ENCODE peak calls at places on chromosome 7, in ten cellular contexts. V is natural killer cell, H is NB4, N is AG09319, U is RWPE1, W is neural crest cell, Y is fibroblast of the aortic adventitia, E is nephron progenitor cell, G is IMR-90, O is tibial artery. F is an unnamed sample.

GRCh38 chr7:93715234-93715633 is 140.7 kb upstream of the CALCR start:
- DNase-seq in V (no peak), H (peak), N (peak), U (peak), W (peak), Y (peak), E (peak), G (peak), O (peak), F (peak)

GRCh38 chr7:98617960-98618418 is 904 bp downstream of the NPTX2 start:
- DNase-seq in V (no peak), H (no peak), N (no peak), U (no peak), W (no peak), Y (no peak), E (peak), G (no peak), O (no peak), F (no peak)

GRCh38 chr7:19030280-19030679 is 87.2 kb downstream of the TWIST1 start:
- DNase-seq in V (no peak), H (no peak), N (no peak), U (no peak), W (no peak), Y (peak), E (no peak), G (peak), O (no peak), F (no peak)

GRCh38 chr7:103343758-103344452 is 662 bp downstream of the DNAJC2 start:
- DNase-seq in V (peak), H (peak), N (no peak), U (peak), W (no peak), Y (peak), E (peak), G (peak), O (no peak), F (peak)

GRCh38 chr7:91852263-91852741 is 28.2 kb downstream of the MTERF1 start:
- DNase-seq in V (no peak), H (peak), N (no peak), U (no peak), W (no peak), Y (peak), E (no peak), G (peak), O (no peak), F (peak)

GRCh38 chr7:108684629-108685028 is 115.0 kb downstream of the DNAJB9 start:
- DNase-seq in V (no peak), H (no peak), N (no peak), U (peak), W (no peak), Y (no peak), E (no peak), G (no peak), O (no peak), F (peak)

GRCh38 chr7:47225387-47226170 is 356.3 kb downstream of the TNS3 start:
- DNase-seq in V (no peak), H (peak), N (no peak), U (no peak), W (no peak), Y (no peak), E (no peak), G (no peak), O (no peak), F (peak)

GRCh38 chr7:37832194-37832593 is 16.2 kb upstream of the NME8 start:
- DNase-seq in V (no peak), H (no peak), N (no peak), U (peak), W (no peak), Y (peak), E (no peak), G (no peak), O (peak), F (peak)

GRCh38 chr7:137094-137861 is 55.1 kb upstream of the FAM20C start:
- DNase-seq in V (no peak), H (no peak), N (no peak), U (no peak), W (no peak), Y (no peak), E (no peak), G (no peak), O (no peak), F (no peak)

GRCh38 chr7:75987026-75987804 is 7.2 kb downstream of the TMEM120A start:
- DNase-seq in V (no peak), H (no peak), N (no peak), U (no peak), W (no peak), Y (no peak), E (no peak), G (no peak), O (no peak), F (no peak)

GRCh38 chr7:95324396-95324795 is at the start of gene PON1:
- DNase-seq in V (no peak), H (no peak), N (no peak), U (no peak), W (no peak), Y (no peak), E (peak), G (no peak), O (no peak), F (no peak)

GRCh38 chr7:70316745-70317144 is 718.5 kb downstream of the AUTS2 start:
- DNase-seq in V (no peak), H (no peak), N (no peak), U (no peak), W (no peak), Y (no peak), E (no peak), G (no peak), O (no peak), F (no peak)

GRCh38 chr7:114943530-114943929 is 21.6 kb downstream of the MDFIC start:
- DNase-seq in V (no peak), H (no peak), N (no peak), U (no peak), W (no peak), Y (no peak), E (no peak), G (no peak), O (no peak), F (no peak)

GRCh38 chr7:30349170-30349569 is 64.8 kb downstream of the ZNRF2 start:
- DNase-seq in V (no peak), H (no peak), N (no peak), U (no peak), W (no peak), Y (no peak), E (no peak), G (no peak), O (no peak), F (no peak)

GRCh38 chr7:140304071-140304799 is 94.1 kb downstream of the SLC37A3 start:
- DNase-seq in V (no peak), H (peak), N (no peak), U (no peak), W (no peak), Y (peak), E (no peak), G (peak), O (no peak), F (no peak)

GRCh38 chr7:148687555-148687954 is 11.1 kb upstream of the CUL1 start:
- DNase-seq in V (no peak), H (no peak), N (no peak), U (no peak), W (no peak), Y (peak), E (no peak), G (peak), O (no peak), F (no peak)

GRCh38 chr7:93920496-93921189 is 892 bp upstream of the GNG11 start:
- DNase-seq in V (no peak), H (no peak), N (no peak), U (no peak), W (no peak), Y (peak), E (no peak), G (no peak), O (no peak), F (no peak)

GRCh38 chr7:50471970-50472369 is 21.8 kb upstream of the FIGNL1 start:
- DNase-seq in V (no peak), H (no peak), N (no peak), U (no peak), W (no peak), Y (no peak), E (no peak), G (no peak), O (no peak), F (no peak)

GRCh38 chr7:2882111-2882510 is 38.0 kb upstream of the GNA12 start:
- DNase-seq in V (no peak), H (no peak), N (no peak), U (no peak), W (no peak), Y (no peak), E (peak), G (no peak), O (no peak), F (no peak)

GRCh38 chr7:32070051-32070405 is 179 bp downstream of the PDE1C start:
- DNase-seq in V (no peak), H (no peak), N (no peak), U (no peak), W (no peak), Y (no peak), E (no peak), G (no peak), O (no peak), F (no peak)

GRCh38 chr7:129213828-129214227 is 11.0 kb upstream of the AHCYL2 start:
- DNase-seq in V (no peak), H (peak), N (no peak), U (no peak), W (peak), Y (no peak), E (no peak), G (no peak), O (no peak), F (peak)

GRCh38 chr7:106205621-106206222 is 79.1 kb downstream of the NAMPT start:
- DNase-seq in V (no peak), H (no peak), N (no peak), U (peak), W (no peak), Y (peak), E (no peak), G (peak), O (no peak), F (peak)

GRCh38 chr7:46626261-46627037 is 705.4 kb upstream of the IGFBP3 start:
- DNase-seq in V (no peak), H (no peak), N (no peak), U (no peak), W (no peak), Y (no peak), E (no peak), G (no peak), O (no peak), F (no peak)

GRCh38 chr7:134891262-134892001 is 94.9 kb upstream of the AGBL3 start:
- DNase-seq in V (no peak), H (no peak), N (peak), U (peak), W (peak), Y (peak), E (peak), G (peak), O (peak), F (peak)

GRCh38 chr7:120554960-120555571 is 282.1 kb downstream of the KCND2 start:
- DNase-seq in V (no peak), H (peak), N (peak), U (peak), W (peak), Y (peak), E (peak), G (peak), O (no peak), F (peak)

GRCh38 chr7:81883801-81884393 is 114.0 kb upstream of the HGF start:
- DNase-seq in V (no peak), H (no peak), N (no peak), U (no peak), W (no peak), Y (no peak), E (no peak), G (no peak), O (no peak), F (no peak)

GRCh38 chr7:31373337-31374289 is 33.1 kb upstream of the NEUROD6 start:
- DNase-seq in V (no peak), H (peak), N (no peak), U (peak), W (peak), Y (peak), E (peak), G (peak), O (no peak), F (peak)

GRCh38 chr7:3250725-3251124 is 50.3 kb upstream of the SDK1 start:
- DNase-seq in V (no peak), H (no peak), N (no peak), U (no peak), W (no peak), Y (no peak), E (no peak), G (no peak), O (no peak), F (no peak)

GRCh38 chr7:75611557-75612178 is 119.5 kb downstream of the SPDYE5 start:
- DNase-seq in V (no peak), H (peak), N (no peak), U (no peak), W (peak), Y (no peak), E (peak), G (no peak), O (peak), F (no peak)

GRCh38 chr7:9324513-9324912 is 891.1 kb downstream of the NXPH1 start:
- DNase-seq in V (no peak), H (no peak), N (no peak), U (no peak), W (no peak), Y (no peak), E (no peak), G (no peak), O (no peak), F (no peak)

GRCh38 chr7:150973571-150974451 is 4.3 kb downstream of the KCNH2 start:
- DNase-seq in V (no peak), H (no peak), N (no peak), U (no peak), W (no peak), Y (no peak), E (no peak), G (no peak), O (no peak), F (no peak)

GRCh38 chr7:101333912-101334311 is 12.3 kb upstream of the IFT22 start:
- DNase-seq in V (no peak), H (peak), N (no peak), U (no peak), W (no peak), Y (no peak), E (no peak), G (no peak), O (no peak), F (no peak)

DNA sequence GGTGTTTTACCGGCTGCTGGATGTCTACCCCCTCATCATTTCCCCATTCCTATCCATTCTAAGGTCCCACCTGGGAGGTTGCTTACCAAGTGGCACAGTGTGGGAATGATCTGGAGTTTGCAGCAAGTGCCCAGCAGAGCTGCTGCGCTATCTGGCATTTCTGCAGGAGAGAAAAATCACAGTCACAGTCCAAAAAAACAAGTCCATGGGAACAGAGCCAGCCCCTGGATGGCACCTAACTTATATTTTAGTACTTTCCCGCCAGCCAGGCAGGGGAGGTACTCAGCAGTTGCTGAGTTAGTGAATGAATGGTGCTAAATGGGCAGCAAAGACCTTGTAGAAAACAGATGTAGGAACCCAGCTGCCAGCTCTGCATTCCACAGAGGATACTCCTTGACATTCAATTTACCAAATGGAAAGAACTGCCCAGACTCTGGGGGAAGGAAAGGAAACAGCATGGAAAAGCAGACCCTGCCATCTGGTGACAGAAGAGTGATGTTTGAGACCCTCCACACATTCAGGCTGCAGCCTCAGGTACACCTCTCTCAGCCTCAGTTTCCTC is 54.5 kb downstream of the GSDME start:
- DNase-seq in V (no peak), H (no peak), N (peak), U (no peak), W (no peak), Y (peak), E (no peak), G (peak), O (no peak), F (no peak)
- TF ChIP-seq CTCF in V (no peak), H (no peak), N (no peak), U (no peak), W (no peak), Y (no peak), E (no peak), G (no peak), O (no peak), F (no peak)

GRCh38 chr7:42993038-42993437 is 60.9 kb downstream of the MRPL32 start:
- DNase-seq in V (no peak), H (no peak), N (no peak), U (no peak), W (no peak), Y (no peak), E (peak), G (no peak), O (no peak), F (no peak)
- TF ChIP-seq CTCF in V (no peak), H (no peak), N (no peak), U (no peak), W (peak), Y (no peak), E (no peak), G (no peak), O (no peak), F (no peak)

GRCh38 chr7:90552521-90552920 is 43.6 kb upstream of the CDK14 start:
- DNase-seq in V (no peak), H (peak), N (no peak), U (peak), W (no peak), Y (peak), E (no peak), G (peak), O (no peak), F (peak)
- TF ChIP-seq CTCF in V (no peak), H (no peak), N (peak), U (peak), W (peak), Y (peak), E (no peak), G (peak), O (peak), F (peak)

GRCh38 chr7:1292972-1293830 is 60.5 kb downstream of the UNCX start:
- DNase-seq in V (no peak), H (no peak), N (no peak), U (no peak), W (no peak), Y (no peak), E (no peak), G (no peak), O (no peak), F (no peak)

GRCh38 chr7:1289681-1290261 is 57.1 kb downstream of the UNCX start:
- DNase-seq in V (no peak), H (no peak), N (no peak), U (no peak), W (no peak), Y (peak), E (peak), G (no peak), O (no peak), F (no peak)

GRCh38 chr7:1291846-1292765 is 59.4 kb downstream of the UNCX start:
- DNase-seq in V (no peak), H (no peak), N (no peak), U (no peak), W (no peak), Y (no peak), E (no peak), G (no peak), O (no peak), F (no peak)

GRCh38 chr7:1290262-1291039 is 57.8 kb downstream of the UNCX start:
- DNase-seq in V (peak), H (peak), N (no peak), U (no peak), W (no peak), Y (peak), E (peak), G (no peak), O (no peak), F (no peak)

GRCh38 chr7:1291040-1291689 is 58.5 kb downstream of the UNCX start:
- DNase-seq in V (no peak), H (no peak), N (peak), U (no peak), W (no peak), Y (peak), E (no peak), G (no peak), O (no peak), F (no peak)
- TF ChIP-seq CTCF in V (no peak), H (no peak), N (no peak), U (no peak), W (no peak), Y (no peak), E (no peak), G (no peak), O (no peak), F (no peak)

GRCh38 chr7:74173866-74174605 is at the start of gene EIF4H:
- DNase-seq in V (peak), H (peak), N (peak), U (peak), W (peak), Y (peak), E (peak), G (peak), O (peak), F (peak)

GRCh38 chr7:74173491-74173865 is 678 bp upstream of the EIF4H start:
- DNase-seq in V (no peak), H (no peak), N (no peak), U (peak), W (no peak), Y (no peak), E (no peak), G (no peak), O (no peak), F (no peak)

GRCh38 chr7:74173074-74173473 is 1.1 kb upstream of the EIF4H start:
- DNase-seq in V (no peak), H (peak), N (no peak), U (no peak), W (no peak), Y (no peak), E (peak), G (no peak), O (no peak), F (peak)

GRCh38 chr7:74175270-74175803 is 1.2 kb downstream of the EIF4H start:
- DNase-seq in V (no peak), H (no peak), N (no peak), U (no peak), W (no peak), Y (no peak), E (no peak), G (no peak), O (no peak), F (no peak)

GRCh38 chr7:74174606-74175082 is 488 bp downstream of the EIF4H start:
- DNase-seq in V (no peak), H (peak), N (no peak), U (peak), W (no peak), Y (peak), E (peak), G (peak), O (peak), F (peak)
- TF ChIP-seq CTCF in V (no peak), H (no peak), N (no peak), U (no peak), W (no peak), Y (peak), E (no peak), G (no peak), O (no peak), F (no peak)

DNA sequence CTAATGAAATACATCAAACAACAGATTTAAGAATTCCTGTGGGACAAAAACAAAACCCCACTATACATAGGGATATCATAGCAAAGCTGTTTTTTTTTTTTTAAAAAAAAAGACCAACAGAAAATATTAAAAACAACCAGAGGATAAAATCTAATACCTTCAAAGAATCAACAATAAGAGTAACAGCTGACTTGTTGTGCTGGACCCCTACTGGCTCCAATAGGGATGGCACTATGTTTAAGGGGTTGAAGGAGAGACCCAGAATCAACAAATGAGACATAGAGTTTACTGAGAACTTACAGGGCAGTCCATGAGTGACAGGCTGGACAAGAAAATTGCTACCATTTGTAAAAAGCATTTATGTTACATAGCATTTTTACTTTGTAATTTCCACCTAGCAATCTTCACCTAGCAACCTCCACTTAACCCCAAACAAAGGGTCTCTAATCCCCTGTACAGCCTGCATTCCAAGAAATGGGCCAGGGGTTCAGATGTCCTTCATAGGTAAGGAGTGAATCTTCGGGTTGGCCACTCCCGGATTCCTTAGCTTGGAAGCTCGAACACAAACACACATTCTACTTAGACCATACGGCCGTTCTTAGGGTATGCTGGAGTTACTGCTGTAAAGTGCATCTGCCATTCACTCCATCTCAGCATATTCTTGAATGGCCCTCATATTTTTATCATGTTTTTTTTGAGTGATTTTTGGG is 25.8 kb downstream of the ASZ1 start:
- DNase-seq in V (no peak), H (peak), N (no peak), U (peak), W (no peak), Y (peak), E (no peak), G (peak), O (no peak), F (peak)
- TF ChIP-seq CTCF in V (no peak), H (peak), N (peak), U (no peak), W (peak), Y (peak), E (peak), G (peak), O (no peak), F (peak)